ENCODE peak calls at places on chromosomes 3 and 15, in five cellular contexts. E is transverse colon, U is lower lobe of right lung, J is mammary epithelial cell, Q is astrocyte. Z is an unnamed sample. For H3K4me1 and H3K27me3, the result is how much of the 10 kb centered on the place peaks cover.

GRCh38 chr15:94080989-94081605 is 150.3 kb upstream of the MCTP2 start:
- DNase-seq in E (no peak), U (no peak), J (no peak), Q (no peak), Z (no peak)

GRCh38 chr15:92772626-92773244 is 117.2 kb upstream of the FAM174B start:
- DNase-seq in E (no peak), U (no peak), J (no peak), Q (no peak), Z (no peak)

GRCh38 chr3:188683032-188683491 is 488.7 kb upstream of the TPRG1 start:
- DNase-seq in E (no peak), U (no peak), J (peak), Q (peak), Z (no peak)

GRCh38 chr15:75167588-75168076 is 34.0 kb upstream of the C15orf39 start:
- DNase-seq in E (no peak), U (no peak), J (peak), Q (peak), Z (no peak)

GRCh38 chr3:10228248-10228950 is 19.9 kb upstream of the TATDN2 start:
- DNase-seq in E (no peak), U (no peak), J (peak), Q (no peak), Z (no peak)

GRCh38 chr3:158420654-158421396 is 150.2 kb upstream of the MLF1 start:
- DNase-seq in E (no peak), U (no peak), J (peak), Q (peak), Z (no peak)

GRCh38 chr15:60096157-60096556 is 92.0 kb downstream of the FOXB1 start:
- DNase-seq in E (no peak), U (no peak), J (no peak), Q (peak), Z (no peak)

GRCh38 chr3:127816783-127817182 is 5.5 kb downstream of the MGLL start:
- DNase-seq in E (peak), U (no peak), J (no peak), Q (no peak), Z (no peak)

GRCh38 chr15:28885630-28886430 is at the start of gene APBA2:
- DNase-seq in E (no peak), U (no peak), J (peak), Q (peak), Z (no peak)

GRCh38 chr15:68488966-68489365 is 57.0 kb upstream of the ITGA11 start:
- DNase-seq in E (no peak), U (no peak), J (no peak), Q (peak), Z (no peak)

GRCh38 chr3:177286034-177286433 is 88.8 kb upstream of the TBL1XR1 start:
- DNase-seq in E (no peak), U (no peak), J (peak), Q (no peak), Z (peak)

GRCh38 chr15:99413955-99414754 is 151.6 kb upstream of the MEF2A start:
- DNase-seq in E (no peak), U (no peak), J (no peak), Q (no peak), Z (no peak)

GRCh38 chr15:40244961-40245523 is 6.2 kb downstream of the PAK6 start:
- DNase-seq in E (peak), U (no peak), J (peak), Q (no peak), Z (peak)

GRCh38 chr3:63931290-63931689 is 19.1 kb upstream of the SCAANT1 start:
- DNase-seq in E (no peak), U (no peak), J (no peak), Q (no peak), Z (no peak)

DNA sequence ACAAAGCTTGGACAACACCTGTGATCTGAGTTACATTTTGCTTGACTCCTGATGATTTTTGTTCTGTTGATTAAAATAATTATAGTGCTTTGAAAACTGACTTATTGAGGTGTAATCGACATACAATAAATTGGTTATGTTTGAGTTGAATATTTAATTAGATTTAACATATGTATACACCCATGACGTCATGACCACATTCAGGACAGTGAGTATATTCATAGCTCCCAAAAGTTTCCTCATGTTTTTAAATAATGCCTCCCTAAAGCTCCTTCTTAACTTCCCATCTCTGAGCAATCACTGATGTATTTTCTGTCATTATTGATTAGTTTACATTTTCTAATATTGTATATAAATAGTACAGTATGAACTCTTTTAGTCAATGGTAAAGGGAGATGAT is 801.2 kb downstream of the PDCD6IP start:
- DNase-seq in E (no peak), U (no peak), J (no peak), Q (no peak), Z (no peak)
- H3K4me1 ChIP-seq in E (under half), U (under half), J (under half), Q (under half), Z (under half)

GRCh38 chr3:169394316-169394715 is 269.2 kb downstream of the MECOM start:
- DNase-seq in E (no peak), U (no peak), J (no peak), Q (no peak), Z (no peak)
- H3K27me3 ChIP-seq in E (under half), U (under half), J (under half), Q (under half), Z (under half)

GRCh38 chr15:87562203-87562602 is 694.3 kb downstream of the NTRK3 start:
- DNase-seq in E (no peak), U (no peak), J (no peak), Q (no peak), Z (no peak)
- TF ChIP-seq CTCF in E (no peak), U (no peak), J (no peak), Q (no peak), Z (no peak)

DNA sequence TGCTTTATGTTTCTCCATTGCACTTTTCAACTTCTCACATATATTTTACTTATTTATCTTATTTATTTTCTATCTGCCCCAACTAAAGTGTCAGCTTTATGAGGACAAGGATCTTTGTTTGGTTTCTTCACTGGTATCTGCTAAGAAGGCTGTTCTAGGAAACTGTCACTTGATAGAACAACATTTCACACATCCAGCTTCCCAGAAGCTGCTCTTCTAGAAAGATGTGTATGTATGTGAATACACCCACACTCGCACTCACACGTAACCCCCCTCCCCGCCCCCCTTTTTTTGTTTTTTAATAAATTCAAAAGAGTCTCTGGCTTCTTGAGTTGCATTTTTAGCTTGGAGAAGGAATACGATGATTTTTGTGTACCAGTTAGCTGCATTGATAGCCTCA is 143.1 kb downstream of the AKAP13 start:
- DNase-seq in E (no peak), U (no peak), J (no peak), Q (no peak), Z (no peak)
- H3K4me1 ChIP-seq in E (under half), U (under half), J (under half), Q (under half), Z (under half)

DNA sequence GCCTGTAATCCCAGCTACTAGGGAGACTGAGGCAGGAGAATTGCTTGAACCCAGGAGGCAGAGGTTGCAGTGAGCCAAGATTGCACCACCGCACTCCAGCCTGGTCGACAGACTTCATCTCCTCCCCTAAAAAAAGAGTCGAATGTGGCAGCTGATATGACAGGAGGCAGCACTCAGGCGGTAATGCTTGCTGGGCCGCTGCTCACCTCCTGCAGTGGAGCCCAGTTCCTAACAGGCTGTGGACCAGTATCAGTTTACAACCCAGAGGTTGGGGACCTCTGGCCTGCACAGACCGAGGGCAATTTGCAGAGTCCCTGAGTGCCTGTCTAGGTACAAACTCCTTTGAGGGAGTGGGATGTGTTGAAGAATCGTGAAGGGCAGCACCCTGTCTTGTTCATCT is 136.2 kb downstream of the SMAD6 start:
- DNase-seq in E (no peak), U (peak), J (no peak), Q (no peak), Z (no peak)
- H3K27me3 ChIP-seq in E (under half), U (under half), J (under half), Q (under half), Z (under half)

DNA sequence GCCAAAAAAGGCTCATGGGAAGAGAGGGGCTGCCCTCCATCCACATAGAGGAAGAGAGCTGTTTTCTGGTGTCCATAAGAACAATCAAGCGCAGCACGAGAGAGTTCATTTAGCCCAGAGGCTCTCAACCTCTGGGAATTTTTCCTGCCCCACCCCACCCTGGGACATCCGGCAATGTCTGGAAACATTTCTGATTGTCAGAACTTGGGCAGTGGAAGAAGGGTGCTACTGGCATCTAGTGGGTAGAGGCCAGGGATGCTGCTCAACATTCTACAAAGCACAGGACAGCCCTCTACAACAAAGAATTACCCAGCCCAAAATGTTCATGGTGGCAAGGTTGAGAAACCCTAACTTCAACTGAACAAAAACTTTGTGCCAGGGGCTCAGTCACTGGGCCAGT is 92.9 kb downstream of the RAB11A start:
- DNase-seq in E (no peak), U (no peak), J (no peak), Q (no peak), Z (no peak)
- TF ChIP-seq CTCF in E (no peak), U (no peak), J (no peak), Q (no peak), Z (no peak)

DNA sequence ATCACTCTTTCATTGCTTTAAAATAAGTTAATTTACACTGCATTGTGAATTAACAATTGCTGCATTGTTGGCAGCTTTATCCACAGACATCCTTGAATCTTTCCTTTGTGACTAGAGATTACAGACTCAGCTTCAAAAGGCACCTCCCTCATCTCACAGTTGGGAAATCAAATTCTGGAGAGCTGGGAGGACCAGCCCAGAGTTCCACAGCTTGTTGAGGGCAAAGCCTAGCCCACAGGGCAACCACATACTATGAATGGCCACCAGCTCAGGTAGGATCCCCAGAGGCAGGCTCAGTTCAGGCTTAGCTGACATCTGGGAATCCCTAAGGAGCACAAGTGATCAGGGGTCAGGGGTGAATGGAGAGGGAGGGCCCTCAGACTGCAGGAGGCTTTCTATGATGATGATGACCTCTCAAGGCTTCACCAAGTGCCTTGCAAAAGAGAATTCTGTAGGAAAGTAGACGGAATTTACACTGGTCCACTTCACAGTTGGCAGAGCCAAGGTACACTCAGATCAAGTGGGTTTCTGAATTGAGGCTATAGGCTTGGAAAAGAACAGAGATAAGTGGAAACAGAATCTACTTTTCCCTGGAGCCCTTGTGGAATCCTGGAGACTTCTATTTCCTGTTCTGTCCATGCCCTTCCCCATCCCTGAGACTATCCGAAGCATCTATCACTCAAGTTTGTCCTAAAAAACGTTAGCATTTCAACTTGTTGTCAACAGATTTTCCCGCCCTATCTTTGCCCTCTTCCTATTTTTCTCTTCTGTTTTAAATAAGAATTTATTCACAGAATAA is 13.2 kb downstream of the GCSAM start:
- DNase-seq in E (no peak), U (no peak), J (no peak), Q (no peak), Z (no peak)
- H3K4me1 ChIP-seq in E (under half), U (under half), J (under half), Q (under half), Z (under half)